ENCODE peak calls at places on chromosome 1, in five cellular contexts. C is A549, F is gastrocnemius medialis, X is right lobe of liver, S is uterus. O is an unnamed sample.

GRCh38 chr1:193201021-193201420 is 14.6 kb upstream of the B3GALT2 start:
- DNase-seq in S (no peak), F (no peak), C (no peak), X (no peak), O (no peak)

GRCh38 chr1:87684786-87685185 is 356.1 kb downstream of the LMO4 start:
- DNase-seq in X (no peak), F (no peak), S (no peak), C (no peak), O (no peak)

GRCh38 chr1:89980605-89981004 is 14.3 kb upstream of the ZNF326 start:
- DNase-seq in S (no peak), F (no peak), C (no peak), X (no peak), O (no peak)

GRCh38 chr1:152953761-152954160 is 6.8 kb downstream of the SPRR5 start:
- DNase-seq in X (no peak), C (no peak), F (no peak), S (no peak), O (no peak)

GRCh38 chr1:89929467-89930063 is 65.3 kb upstream of the ZNF326 start:
- DNase-seq in F (no peak), C (no peak), X (no peak), S (no peak), O (no peak)

GRCh38 chr1:220983877-220984635 is 104.8 kb downstream of the HLX start:
- DNase-seq in S (no peak), X (peak), F (no peak), C (no peak), O (no peak)

GRCh38 chr1:224594360-224594759 is 21.8 kb upstream of the CNIH3 start:
- DNase-seq in S (no peak), X (no peak), F (no peak), C (no peak), O (no peak)

GRCh38 chr1:211829343-211830054 is 1.1 kb downstream of the LPGAT1 start:
- DNase-seq in C (peak), S (peak), F (peak), X (peak), O (peak)

GRCh38 chr1:19133360-19133759 is 76.7 kb downstream of the UBR4 start:
- DNase-seq in S (no peak), F (no peak), X (no peak), C (no peak), O (no peak)

GRCh38 chr1:236853916-236854601 is 59.0 kb downstream of the MTR start:
- DNase-seq in C (no peak), F (no peak), X (no peak), S (no peak), O (no peak)

GRCh38 chr1:86775395-86775794 is 71.0 kb downstream of the SH3GLB1 start:
- DNase-seq in C (no peak), X (no peak), F (no peak), S (no peak), O (no peak)

GRCh38 chr1:236663934-236664333 is 22.4 kb upstream of the ACTN2 start:
- DNase-seq in F (no peak), S (no peak), C (no peak), X (no peak), O (no peak)

GRCh38 chr1:111733183-111733995 is 5.8 kb downstream of the INKA2 start:
- DNase-seq in X (no peak), S (peak), F (peak), C (no peak), O (peak)

GRCh38 chr1:230381049-230381467 is 45.1 kb downstream of the PGBD5 start:
- DNase-seq in S (no peak), C (no peak), F (no peak), X (peak), O (no peak)

GRCh38 chr1:219049411-219049943 is 124.2 kb upstream of the LYPLAL1 start:
- DNase-seq in C (no peak), S (no peak), F (no peak), X (no peak), O (no peak)

GRCh38 chr1:205348559-205349477 is 7.9 kb downstream of the KLHDC8A start:
- DNase-seq in S (no peak), C (no peak), X (no peak), F (no peak), O (no peak)

GRCh38 chr1:154479764-154480421 is 22.1 kb upstream of the TDRD10 start:
- DNase-seq in S (peak), F (peak), X (no peak), C (peak), O (peak)

GRCh38 chr1:61640531-61641125 is 84.3 kb downstream of the TM2D1 start:
- DNase-seq in X (no peak), C (no peak), S (peak), F (peak), O (no peak)

GRCh38 chr1:155012052-155012546 is 9.5 kb downstream of the ZBTB7B start:
- DNase-seq in S (peak), X (peak), C (no peak), F (peak), O (peak)

GRCh38 chr1:208880433-208881100 is 636.4 kb upstream of the PLXNA2 start:
- DNase-seq in C (no peak), X (no peak), F (no peak), S (no peak), O (no peak)

GRCh38 chr1:183699643-183700160 is 46.6 kb upstream of the APOBEC4 start:
- DNase-seq in X (no peak), F (no peak), C (peak), S (no peak), O (no peak)

GRCh38 chr1:108708726-108709660 is 3.7 kb upstream of the FNDC7 start:
- DNase-seq in S (no peak), F (no peak), C (peak), X (no peak), O (no peak)

GRCh38 chr1:41689596-41689995 is 205.1 kb upstream of the EDN2 start:
- DNase-seq in F (peak), S (no peak), C (no peak), X (no peak), O (no peak)

GRCh38 chr1:47703161-47703825 is 265.4 kb downstream of the FOXD2 start:
- DNase-seq in F (no peak), X (no peak), S (no peak), C (no peak), O (no peak)

GRCh38 chr1:40162791-40163441 is 1.7 kb downstream of the RLF start:
- DNase-seq in S (no peak), F (no peak), C (no peak), X (no peak), O (no peak)

GRCh38 chr1:156461781-156462647 is 38.6 kb downstream of the MEF2D start:
- DNase-seq in C (no peak), F (no peak), S (no peak), X (no peak), O (no peak)

GRCh38 chr1:101105877-101106276 is 80.3 kb upstream of the DPH5 start:
- DNase-seq in F (no peak), C (no peak), S (no peak), X (no peak), O (no peak)

GRCh38 chr1:81125672-81126071 is 675.1 kb upstream of the ADGRL2 start:
- DNase-seq in S (no peak), F (no peak), C (no peak), X (no peak), O (no peak)

GRCh38 chr1:87045757-87046422 is 131.5 kb downstream of the HS2ST1 start:
- DNase-seq in X (no peak), S (no peak), C (no peak), F (no peak), O (no peak)

GRCh38 chr1:234675561-234675960 is 65.6 kb upstream of the IRF2BP2 start:
- DNase-seq in X (no peak), F (no peak), S (no peak), C (no peak), O (no peak)

GRCh38 chr1:108000620-108001105 is 35.7 kb upstream of the VAV3 start:
- DNase-seq in C (no peak), F (no peak), S (peak), X (no peak), O (no peak)

GRCh38 chr1:22470227-22470626 is 18.6 kb downstream of the ZBTB40 start:
- DNase-seq in C (no peak), X (no peak), S (no peak), F (no peak), O (no peak)

GRCh38 chr1:209652873-209653401 is 712 bp upstream of the LAMB3 start:
- DNase-seq in S (no peak), F (peak), C (no peak), X (peak), O (peak)

GRCh38 chr1:12184008-12184681 is 17.4 kb downstream of the TNFRSF1B start:
- DNase-seq in C (no peak), F (peak), S (peak), X (peak), O (peak)

GRCh38 chr1:43556772-43557171 is 26.1 kb downstream of the PTPRF start:
- DNase-seq in S (no peak), F (no peak), C (no peak), X (no peak), O (no peak)
- H3K4me3 ChIP-seq in S (no peak), F (no peak), C (no peak), X (no peak), O (no peak)

GRCh38 chr1:1437904-1438376 is 2.5 kb downstream of the VWA1 start:
- DNase-seq in S (no peak), C (peak), X (peak), F (no peak), O (no peak)

GRCh38 chr1:1436634-1437032 is 1.1 kb downstream of the VWA1 start:
- DNase-seq in S (no peak), X (no peak), C (no peak), F (no peak), O (no peak)

GRCh38 chr1:1435911-1436633 is 582 bp downstream of the VWA1 start:
- DNase-seq in S (no peak), F (no peak), C (no peak), X (peak), O (peak)

GRCh38 chr1:1438531-1439381 is 3.3 kb downstream of the VWA1 start:
- DNase-seq in F (no peak), S (no peak), C (no peak), X (no peak), O (no peak)

GRCh38 chr1:1437033-1437903 is 1.8 kb downstream of the VWA1 start:
- DNase-seq in S (no peak), C (no peak), F (no peak), X (peak), O (no peak)
- H3K27ac ChIP-seq in S (no peak), C (peak), F (no peak), X (no peak), O (no peak)

GRCh38 chr1:227785812-227786608 is 29.5 kb upstream of the PRSS38 start:
- DNase-seq in X (no peak), S (no peak), F (no peak), C (no peak), O (no peak)

GRCh38 chr1:227786673-227787512 is 28.6 kb upstream of the PRSS38 start:
- DNase-seq in C (no peak), X (peak), S (no peak), F (no peak), O (no peak)

GRCh38 chr1:227788279-227789041 is 27.0 kb upstream of the PRSS38 start:
- DNase-seq in C (peak), S (no peak), F (no peak), X (peak), O (peak)

GRCh38 chr1:227789042-227789880 is 26.2 kb upstream of the PRSS38 start:
- DNase-seq in X (peak), S (no peak), F (peak), C (no peak), O (no peak)

DNA sequence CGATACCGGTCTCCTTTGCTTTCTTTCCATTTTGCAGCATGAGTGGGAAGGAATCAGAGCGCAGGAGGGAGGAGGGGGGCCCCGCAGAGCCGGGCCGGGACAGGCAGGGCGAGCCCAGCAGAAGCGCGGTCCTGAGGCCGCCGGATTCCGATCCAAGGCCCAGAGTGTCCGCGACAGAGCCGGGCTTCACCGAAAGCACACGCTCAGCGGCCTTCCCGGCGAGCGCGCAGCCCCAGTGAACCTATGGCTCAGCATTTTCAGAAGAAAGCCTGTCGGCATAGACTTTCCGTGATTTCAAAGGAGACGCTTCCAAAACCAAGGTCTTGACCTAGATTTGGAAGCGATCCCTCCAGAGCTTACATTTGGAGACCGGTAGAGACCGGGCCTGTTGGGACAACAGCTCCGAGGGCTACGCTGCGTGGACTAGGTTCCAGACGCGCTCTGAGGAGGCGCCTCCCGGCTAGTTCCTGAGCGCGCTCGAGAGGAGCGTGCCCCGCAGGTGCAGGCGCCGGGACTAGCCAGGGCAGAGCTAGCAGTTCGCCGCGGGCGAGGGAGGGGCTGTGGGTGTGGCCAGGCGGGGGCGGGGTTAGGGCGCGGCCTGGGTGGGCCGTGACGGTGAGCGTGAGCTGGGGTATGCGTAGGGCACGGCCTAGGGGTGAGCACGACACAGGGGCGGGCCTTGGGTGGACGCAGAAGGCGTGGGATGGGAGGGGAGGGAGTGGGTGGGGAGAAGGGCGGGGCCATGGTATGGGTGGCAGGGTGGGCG is 27.8 kb upstream of the PRSS38 start:
- DNase-seq in S (peak), C (peak), X (peak), F (peak), O (peak)
- TF ChIP-seq POLR2A in S (peak), C (peak), X (peak), F (peak), O (no peak)

GRCh38 chr1:5934058-5934884 is 58.0 kb downstream of the NPHP4 start:
- DNase-seq in F (no peak), X (no peak), S (no peak), C (no peak), O (no peak)
- H3K4me3 ChIP-seq in F (no peak), X (no peak), S (no peak), C (no peak), O (no peak)

O was measured in ovary.